ENCODE peak calls at places on chromosomes 4 and X, in four cellular contexts. One of them, this sample, is unnamed.

GRCh38 chrX:111052478-111052877 is 43.5 kb upstream of the PAK3 start:
- DNase-seq in testis: no peak
- DNase-seq in dorsolateral prefrontal cortex: no peak
- DNase-seq in T47D: no peak
- DNase-seq in this sample: no peak

GRCh38 chr4:22190855-22191254 is 242.3 kb upstream of the KCNIP4 start:
- DNase-seq in testis: no peak
- DNase-seq in dorsolateral prefrontal cortex: no peak
- DNase-seq in T47D: no peak
- DNase-seq in this sample: no peak

GRCh38 chr4:142373610-142374009 is 472.5 kb downstream of the INPP4B start:
- DNase-seq in testis: no peak
- DNase-seq in dorsolateral prefrontal cortex: no peak
- DNase-seq in T47D: no peak
- DNase-seq in this sample: no peak

GRCh38 chr4:6134612-6135220 is 65.6 kb downstream of the JAKMIP1 start:
- DNase-seq in testis: peak; percentile 35
- DNase-seq in dorsolateral prefrontal cortex: no peak
- DNase-seq in T47D: peak; percentile 86
- DNase-seq in this sample: no peak

GRCh38 chr4:73705056-73705432 is 35.3 kb upstream of the CXCL8 start:
- DNase-seq in testis: no peak
- DNase-seq in dorsolateral prefrontal cortex: no peak
- DNase-seq in T47D: no peak
- DNase-seq in this sample: no peak

GRCh38 chr4:151573945-151574344 is 165.0 kb downstream of the FHIP1A start:
- DNase-seq in testis: no peak
- DNase-seq in dorsolateral prefrontal cortex: no peak
- DNase-seq in T47D: no peak
- DNase-seq in this sample: no peak

GRCh38 chrX:102746134-102746584 is 25.6 kb downstream of the GPRASP3 start:
- DNase-seq in testis: peak; percentile 21
- DNase-seq in dorsolateral prefrontal cortex: peak; percentile 48
- DNase-seq in T47D: no peak
- DNase-seq in this sample: peak; percentile 82

GRCh38 chr4:148004228-148004813 is 272.4 kb downstream of the ARHGAP10 start:
- DNase-seq in testis: no peak
- DNase-seq in dorsolateral prefrontal cortex: no peak
- DNase-seq in T47D: no peak
- DNase-seq in this sample: no peak

GRCh38 chr4:8771258-8771590 is 100.4 kb downstream of the HMX1 start:
- DNase-seq in testis: no peak
- DNase-seq in dorsolateral prefrontal cortex: peak; percentile 28
- DNase-seq in T47D: no peak
- DNase-seq in this sample: peak; percentile 63

GRCh38 chrX:2690856-2691542 is at the start of gene CD99:
- DNase-seq in testis: peak; percentile 96
- DNase-seq in dorsolateral prefrontal cortex: peak; percentile 56
- DNase-seq in T47D: peak; percentile 88
- DNase-seq in this sample: peak; percentile 96

GRCh38 chr4:159563257-159563656 is 460.4 kb downstream of the RAPGEF2 start:
- DNase-seq in testis: no peak
- DNase-seq in dorsolateral prefrontal cortex: no peak
- DNase-seq in T47D: no peak
- DNase-seq in this sample: no peak

GRCh38 chrX:10401239-10401638 is 219.1 kb downstream of the MID1 start:
- DNase-seq in testis: no peak
- DNase-seq in dorsolateral prefrontal cortex: no peak
- DNase-seq in T47D: peak; percentile 42
- DNase-seq in this sample: no peak

GRCh38 chrX:48468693-48469691 is 1.1 kb downstream of the SLC38A5 start:
- DNase-seq in testis: no peak
- DNase-seq in dorsolateral prefrontal cortex: no peak
- DNase-seq in T47D: no peak
- DNase-seq in this sample: peak; percentile 44

GRCh38 chr4:168511780-168512467 is 15.1 kb downstream of the PALLD start:
- DNase-seq in testis: no peak
- DNase-seq in dorsolateral prefrontal cortex: no peak
- DNase-seq in T47D: no peak
- DNase-seq in this sample: no peak

GRCh38 chr4:113756005-113756410 is 5.5 kb downstream of the CAMK2D start:
- DNase-seq in testis: no peak
- DNase-seq in dorsolateral prefrontal cortex: no peak
- DNase-seq in T47D: no peak
- DNase-seq in this sample: no peak

GRCh38 chrX:136725446-136726104 is 55.2 kb downstream of the ARHGEF6 start:
- DNase-seq in testis: no peak
- DNase-seq in dorsolateral prefrontal cortex: no peak
- DNase-seq in T47D: no peak
- DNase-seq in this sample: no peak

GRCh38 chr4:52837716-52838558 is 24.2 kb upstream of the RASL11B start:
- DNase-seq in testis: no peak
- DNase-seq in dorsolateral prefrontal cortex: no peak
- DNase-seq in T47D: peak; percentile 74
- DNase-seq in this sample: no peak

GRCh38 chrX:136209016-136209738 is 42.0 kb downstream of the MAP7D3 start:
- DNase-seq in testis: peak; percentile 36
- DNase-seq in dorsolateral prefrontal cortex: no peak
- DNase-seq in T47D: peak; percentile 34
- DNase-seq in this sample: no peak

GRCh38 chrX:357693-358471 is 28.8 kb downstream of the PPP2R3B start:
- DNase-seq in testis: no peak
- DNase-seq in dorsolateral prefrontal cortex: no peak
- DNase-seq in T47D: no peak
- DNase-seq in this sample: peak; percentile 68

GRCh38 chr4:101753702-101754101 is 36.8 kb upstream of the BANK1 start:
- DNase-seq in testis: no peak
- DNase-seq in dorsolateral prefrontal cortex: no peak
- DNase-seq in T47D: no peak
- DNase-seq in this sample: no peak

GRCh38 chr4:162610116-162610515 is 446.3 kb upstream of the FSTL5 start:
- DNase-seq in testis: no peak
- DNase-seq in dorsolateral prefrontal cortex: no peak
- DNase-seq in T47D: no peak
- DNase-seq in this sample: no peak

GRCh38 chr4:113060853-113061252 is 11.4 kb downstream of the ANK2 start:
- DNase-seq in testis: no peak
- DNase-seq in dorsolateral prefrontal cortex: no peak
- DNase-seq in T47D: no peak
- DNase-seq in this sample: no peak

GRCh38 chrX:23554304-23554703 is 113.0 kb upstream of the PRDX4 start:
- DNase-seq in testis: no peak
- DNase-seq in dorsolateral prefrontal cortex: no peak
- DNase-seq in T47D: peak; percentile 73
- DNase-seq in this sample: no peak

GRCh38 chrX:18377802-18378201 is 23.3 kb upstream of the SCML2 start:
- DNase-seq in testis: peak; percentile 39
- DNase-seq in dorsolateral prefrontal cortex: no peak
- DNase-seq in T47D: peak; percentile 59
- DNase-seq in this sample: no peak

GRCh38 chrX:138925330-138925729 is 213.8 kb upstream of the FGF13 start:
- DNase-seq in testis: no peak
- DNase-seq in dorsolateral prefrontal cortex: no peak
- DNase-seq in T47D: no peak
- DNase-seq in this sample: no peak

This sample was measured in kidney.